ENCODE peak calls at places on chromosomes 7 and 10, in four cellular contexts. L, M, J and N are unnamed samples. For H3K27me3, the result is how much of the 10 kb centered on the place peaks cover.

GRCh38 chr10:15305161-15305560 is 65.9 kb downstream of the FAM171A1 start:
- DNase-seq in M (no peak), J (no peak), L (no peak), N (no peak)

GRCh38 chr10:30736685-30737232 is 107.2 kb upstream of the LYZL2 start:
- DNase-seq in L (no peak), M (peak), J (peak), N (no peak)

GRCh38 chr10:122310311-122311050 is 39.4 kb downstream of the BTBD16 start:
- DNase-seq in L (no peak), J (peak), M (no peak), N (no peak)

GRCh38 chr10:23512355-23513058 is 73.6 kb downstream of the OTUD1 start:
- DNase-seq in L (no peak), J (no peak), M (peak), N (no peak)

GRCh38 chr7:54839538-54840213 is 80.7 kb upstream of the SEC61G start:
- DNase-seq in M (peak), L (no peak), J (peak), N (peak)

GRCh38 chr10:110876000-110876399 is 4.3 kb downstream of the PDCD4 start:
- DNase-seq in J (no peak), M (no peak), L (no peak), N (no peak)

GRCh38 chr7:35694161-35694783 is 663 bp downstream of the HERPUD2 start:
- DNase-seq in M (no peak), J (peak), L (no peak), N (no peak)

GRCh38 chr10:7111574-7111973 is 299.3 kb downstream of the SFMBT2 start:
- DNase-seq in L (no peak), M (no peak), J (no peak), N (no peak)

GRCh38 chr10:83656924-83657323 is 482.4 kb upstream of the GHITM start:
- DNase-seq in J (no peak), M (no peak), L (no peak), N (no peak)

GRCh38 chr7:121369462-121369861 is 26.6 kb downstream of the FAM3C start:
- DNase-seq in L (no peak), J (no peak), M (no peak), N (no peak)

GRCh38 chr10:93695720-93696119 is 6.7 kb downstream of the FRA10AC1 start:
- DNase-seq in M (no peak), J (no peak), L (no peak), N (no peak)

GRCh38 chr7:131898418-131898817 is 342.0 kb upstream of the PODXL start:
- DNase-seq in M (no peak), J (no peak), L (no peak), N (no peak)

GRCh38 chr7:21942955-21943354 is 2.7 kb downstream of the CDCA7L start:
- DNase-seq in M (peak), J (no peak), L (no peak), N (no peak)

DNA sequence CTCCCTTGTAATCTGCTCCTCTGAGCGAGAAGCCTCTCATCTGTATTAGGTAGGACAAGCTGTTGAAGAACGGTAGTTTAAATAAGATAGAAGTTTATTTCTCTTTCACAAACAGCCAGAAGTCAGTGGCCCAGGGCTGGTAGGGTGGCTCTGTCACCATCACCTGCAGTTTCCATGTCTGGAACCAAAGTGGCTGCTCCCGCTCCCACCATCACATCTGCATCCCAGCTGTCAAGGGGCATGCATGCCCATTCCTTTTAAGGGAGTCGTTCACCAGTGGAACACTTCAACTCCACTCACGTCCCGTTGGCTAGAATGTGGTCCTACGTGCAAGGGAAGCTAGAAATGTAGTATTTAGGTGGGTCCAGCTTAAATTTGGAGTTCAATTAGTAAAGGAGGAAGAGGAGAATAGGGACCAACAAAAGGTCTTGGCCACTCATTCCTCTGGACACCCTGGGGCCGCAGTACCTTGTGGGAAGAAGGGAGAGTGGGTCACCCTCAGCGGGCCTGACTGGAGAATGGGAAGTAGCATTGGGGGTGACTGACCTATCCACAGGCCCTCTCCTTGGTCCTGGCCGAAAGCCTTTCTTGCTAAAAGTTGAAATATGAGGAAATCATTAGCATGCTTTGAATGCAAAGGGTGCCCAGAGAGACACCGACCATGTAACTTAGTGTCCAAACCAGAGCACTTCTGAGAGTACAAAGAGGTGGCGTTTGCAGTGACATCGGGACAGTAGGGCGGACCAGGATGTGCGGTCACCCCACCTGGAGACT is 48.0 kb downstream of the ELFN1 start:
- DNase-seq in L (no peak), M (no peak), J (no peak), N (no peak)
- H3K27me3 ChIP-seq in L (under half), M (under half), J (under half), N (under half)

GRCh38 chr7:85474234-85474633 is 287.4 kb upstream of the SEMA3D start:
- DNase-seq in J (no peak), L (no peak), M (no peak), N (no peak)

GRCh38 chr7:85475071-85475470 is 288.2 kb upstream of the SEMA3D start:
- DNase-seq in M (no peak), J (no peak), L (no peak), N (no peak)

GRCh38 chr7:85471740-85472139 is 284.9 kb upstream of the SEMA3D start:
- DNase-seq in M (no peak), J (no peak), L (no peak), N (no peak)

GRCh38 chr7:85469446-85469970 is 282.7 kb upstream of the SEMA3D start:
- DNase-seq in L (no peak), M (no peak), J (no peak), N (no peak)

DNA sequence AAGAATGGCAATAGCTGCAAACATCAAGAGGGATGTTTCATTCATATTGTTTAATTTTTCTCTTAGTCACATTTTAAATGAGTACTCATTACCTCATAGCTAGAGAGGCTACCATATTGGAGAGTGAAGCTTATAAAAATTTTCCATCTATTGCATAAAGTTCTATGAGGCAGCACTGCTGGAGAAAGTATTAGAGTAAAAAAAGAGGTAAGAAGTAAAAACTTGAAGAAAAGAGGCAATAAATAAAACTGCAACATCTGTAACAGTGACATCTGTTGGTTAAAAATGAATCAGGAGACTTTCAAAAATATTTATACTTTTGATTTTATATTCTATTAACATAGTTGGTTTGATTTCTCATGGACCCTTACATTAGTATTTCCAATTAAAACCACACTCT is 284.5 kb upstream of the SEMA3D start:
- DNase-seq in J (no peak), L (no peak), M (no peak), N (no peak)
- TF ChIP-seq CTCF in J (no peak), L (no peak), M (no peak), N (no peak)

GRCh38 chr10:45425628-45426563 is 51.9 kb downstream of the ALOX5 start:
- DNase-seq in M (peak), J (no peak), L (no peak), N (no peak)
- H3K27me3 ChIP-seq in M (under half), J (under half), L (under half), N (under half)

DNA sequence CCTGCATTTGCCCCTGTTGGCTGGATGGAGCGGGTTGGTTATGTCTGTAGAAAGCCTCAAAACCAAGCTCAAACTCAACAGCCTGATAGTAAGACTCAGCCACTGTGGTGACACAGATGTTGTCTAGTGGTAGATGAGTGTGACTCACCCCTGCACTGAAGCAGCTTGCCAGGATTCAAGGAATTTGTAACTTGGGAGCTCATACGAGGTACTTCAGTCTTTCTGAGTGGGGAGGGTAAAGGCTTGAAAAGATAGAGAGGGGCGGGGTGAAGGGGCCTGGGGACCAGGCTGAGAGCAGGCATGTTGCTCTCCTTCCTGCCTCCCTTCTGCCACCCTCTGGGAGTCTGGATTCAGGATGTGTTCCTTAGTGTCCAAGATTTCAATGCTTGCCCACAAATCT is 22.9 kb upstream of the AQP1 start:
- DNase-seq in J (no peak), M (peak), L (no peak), N (no peak)
- TF ChIP-seq CTCF in J (no peak), M (no peak), L (no peak), N (no peak)

GRCh38 chr7:101294832-101295121 is 26.8 kb downstream of the IFT22 start:
- DNase-seq in M (no peak), L (no peak), J (no peak), N (no peak)

GRCh38 chr7:101300465-101301376 is 20.9 kb downstream of the IFT22 start:
- DNase-seq in L (no peak), J (no peak), M (no peak), N (no peak)

GRCh38 chr7:101303102-101303701 is 18.4 kb downstream of the IFT22 start:
- DNase-seq in M (no peak), L (no peak), J (no peak), N (no peak)

GRCh38 chr7:101302641-101303101 is 18.9 kb downstream of the IFT22 start:
- DNase-seq in M (no peak), L (no peak), J (no peak), N (no peak)

DNA sequence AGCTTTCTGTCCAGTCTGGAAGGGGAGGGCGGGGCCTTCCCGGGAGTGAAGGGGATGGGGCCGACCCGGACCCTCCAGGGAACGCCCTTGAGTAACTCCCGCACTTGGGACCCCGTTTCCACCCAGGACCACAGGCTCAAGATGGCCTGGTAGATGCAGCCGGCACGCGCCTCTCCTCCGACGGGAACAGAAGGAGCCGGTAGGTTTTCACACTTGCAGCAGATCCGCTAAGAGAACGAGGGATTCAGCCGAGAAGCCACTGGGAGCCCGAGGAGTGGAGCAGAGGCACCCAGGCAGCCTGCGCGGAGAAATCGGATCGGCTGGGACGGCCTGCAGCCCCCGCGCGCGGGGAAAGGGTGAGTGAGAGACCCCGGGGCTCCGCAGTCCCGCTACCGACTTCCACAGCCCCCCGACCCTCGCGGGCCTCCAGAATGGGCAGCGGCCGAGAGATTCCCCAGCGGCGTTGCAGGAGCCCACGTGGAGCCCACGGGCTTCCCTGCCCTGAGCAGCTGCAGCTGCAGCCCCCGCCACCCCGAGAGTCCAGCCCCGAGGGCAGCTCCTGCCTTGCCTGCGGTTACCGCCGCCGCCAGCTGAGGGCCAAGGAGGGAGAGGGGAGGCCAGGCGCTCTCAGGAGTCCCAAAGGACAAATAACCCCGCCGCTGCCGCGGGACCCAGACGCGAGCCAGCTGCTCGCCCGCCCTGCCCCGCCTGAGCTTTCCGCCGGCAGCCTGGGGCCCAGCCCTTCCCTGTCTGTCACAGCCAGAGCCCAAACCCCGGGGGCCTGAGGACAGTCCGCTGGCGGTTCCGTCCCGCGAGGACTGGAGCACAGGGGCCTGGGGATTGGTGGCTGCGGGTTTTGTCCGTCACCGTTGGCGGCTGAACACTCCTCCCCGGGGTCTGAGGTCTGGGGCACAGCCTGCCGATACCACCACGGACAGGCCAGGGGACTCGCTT is 21.8 kb downstream of the IFT22 start:
- DNase-seq in L (no peak), J (no peak), M (no peak), N (no peak)
- H3K27me3 ChIP-seq in L (half or more), J (under half), M (under half), N (under half)

GRCh38 chr10:73166972-73167371 is 836 bp downstream of the ECD start:
- DNase-seq in L (no peak), M (no peak), J (no peak), N (no peak)

GRCh38 chr10:73168486-73168844 is 546 bp downstream of the FAM149B1 start:
- DNase-seq in L (no peak), M (peak), J (no peak), N (no peak)

GRCh38 chr10:73163096-73163495 is 4.7 kb downstream of the ECD start:
- DNase-seq in L (no peak), M (no peak), J (no peak), N (no peak)

GRCh38 chr10:73169320-73169719 is 1.4 kb downstream of the FAM149B1 start:
- DNase-seq in J (no peak), M (no peak), L (no peak), N (no peak)

DNA sequence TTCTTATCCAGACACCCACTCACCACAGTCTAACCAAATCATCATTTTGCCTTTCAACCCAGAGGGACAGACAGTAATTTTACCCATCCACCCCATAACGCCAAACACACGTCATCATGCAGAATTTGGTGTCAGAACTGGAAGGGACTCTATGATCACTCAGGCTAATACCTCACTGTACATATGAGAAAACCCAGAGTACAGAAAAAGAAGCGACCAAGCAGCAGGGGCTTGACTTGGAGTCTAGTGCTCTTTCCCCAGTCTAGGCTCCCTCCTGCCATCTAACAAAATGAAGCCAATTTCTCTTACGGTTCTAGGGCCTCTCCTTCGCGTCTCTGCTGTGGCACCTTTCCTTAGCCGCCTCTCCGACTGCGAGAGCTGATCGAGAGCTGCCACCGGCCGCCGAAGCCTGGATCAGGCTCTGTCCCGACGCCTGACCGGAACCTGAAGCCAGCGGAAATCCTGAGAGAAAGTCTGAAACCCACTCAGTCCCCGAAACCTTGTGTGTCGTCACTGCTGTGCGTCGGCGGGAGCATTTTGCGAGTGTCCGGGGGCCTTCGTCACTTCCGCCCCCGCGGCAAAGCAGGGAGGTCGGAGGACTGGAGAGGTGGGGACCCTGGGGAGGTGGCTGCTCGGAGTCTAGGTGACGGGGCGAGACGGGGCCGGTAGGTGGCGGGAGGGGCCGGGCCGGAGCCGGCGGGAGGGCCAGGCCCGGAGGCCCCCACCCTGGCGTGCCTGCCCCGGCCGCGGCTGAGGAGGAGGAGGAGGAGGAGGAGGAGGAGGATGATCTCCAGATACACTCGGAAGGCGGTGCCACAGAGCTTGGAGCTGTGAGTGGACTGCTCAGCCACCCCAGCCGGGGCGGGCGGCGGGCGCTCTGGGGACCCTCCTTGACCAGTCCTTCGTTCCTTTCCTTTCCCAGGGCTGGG is at the start of the genes ECD and FAM149B1:
- DNase-seq in J (peak), M (peak), L (peak), N (peak)
- TF ChIP-seq CTCF in J (peak), M (peak), L (no peak), N (peak)